ENCODE peak calls at places on chromosomes 16 and 17, in nine cellular contexts. One of them, this sample, is unnamed.

GRCh38 chr16:84959045-84959576 is 52.2 kb downstream of the ZDHHC7 start:
- DNase-seq in left cardiac atrium: no peak
- DNase-seq in T-cell: no peak
- DNase-seq in caudate nucleus: no peak
- DNase-seq in Caco-2: no peak
- DNase-seq in anterior cingulate cortex: no peak
- DNase-seq in uterus: no peak
- DNase-seq in left lung: no peak
- DNase-seq in hypothalamus: no peak
- DNase-seq in this sample: no peak

GRCh38 chr16:55453909-55454308 is 25.1 kb upstream of the MMP2 start:
- DNase-seq in left cardiac atrium: no peak
- DNase-seq in T-cell: no peak
- DNase-seq in caudate nucleus: no peak
- DNase-seq in Caco-2: no peak
- DNase-seq in anterior cingulate cortex: no peak
- DNase-seq in uterus: no peak
- DNase-seq in left lung: no peak
- DNase-seq in hypothalamus: no peak
- DNase-seq in this sample: no peak

GRCh38 chr17:49515196-49515770 is 20.2 kb downstream of the NGFR start:
- DNase-seq in left cardiac atrium: peak; percentile 93
- DNase-seq in T-cell: no peak
- DNase-seq in caudate nucleus: peak; percentile 57
- DNase-seq in Caco-2: peak; percentile 63
- DNase-seq in anterior cingulate cortex: peak; percentile 77
- DNase-seq in uterus: peak; percentile 94
- DNase-seq in left lung: peak; percentile 84
- DNase-seq in hypothalamus: peak; percentile 31
- DNase-seq in this sample: peak; percentile 84

GRCh38 chr16:14600164-14600563 is 29.9 kb downstream of the PARN start:
- DNase-seq in left cardiac atrium: no peak
- DNase-seq in T-cell: no peak
- DNase-seq in caudate nucleus: no peak
- DNase-seq in Caco-2: no peak
- DNase-seq in anterior cingulate cortex: no peak
- DNase-seq in uterus: no peak
- DNase-seq in left lung: no peak
- DNase-seq in hypothalamus: no peak
- DNase-seq in this sample: no peak

GRCh38 chr16:1078579-1079021 is 6.1 kb downstream of the SSTR5 start:
- DNase-seq in left cardiac atrium: no peak
- DNase-seq in T-cell: no peak
- DNase-seq in caudate nucleus: no peak
- DNase-seq in Caco-2: peak; percentile 60
- DNase-seq in anterior cingulate cortex: no peak
- DNase-seq in uterus: no peak
- DNase-seq in left lung: no peak
- DNase-seq in hypothalamus: no peak
- DNase-seq in this sample: peak; percentile 91

GRCh38 chr17:9236286-9237052 is 215.2 kb downstream of the NTN1 start:
- DNase-seq in left cardiac atrium: no peak
- DNase-seq in T-cell: no peak
- DNase-seq in caudate nucleus: no peak
- DNase-seq in Caco-2: no peak
- DNase-seq in anterior cingulate cortex: no peak
- DNase-seq in uterus: no peak
- DNase-seq in left lung: no peak
- DNase-seq in hypothalamus: no peak
- DNase-seq in this sample: peak; percentile 44

GRCh38 chr16:5506021-5506420 is 408.4 kb upstream of the EEF2KMT start:
- DNase-seq in left cardiac atrium: no peak
- DNase-seq in T-cell: no peak
- DNase-seq in caudate nucleus: peak; percentile 4
- DNase-seq in Caco-2: no peak
- DNase-seq in anterior cingulate cortex: peak; percentile 26
- DNase-seq in uterus: no peak
- DNase-seq in left lung: no peak
- DNase-seq in hypothalamus: no peak
- DNase-seq in this sample: no peak

GRCh38 chr17:76397687-76398522 is 13.5 kb downstream of the SPHK1 start:
- DNase-seq in left cardiac atrium: peak; percentile 90
- DNase-seq in T-cell: peak; percentile 84
- DNase-seq in caudate nucleus: peak; percentile 57
- DNase-seq in Caco-2: peak; percentile 88
- DNase-seq in anterior cingulate cortex: peak; percentile 84
- DNase-seq in uterus: peak; percentile 86
- DNase-seq in left lung: peak; percentile 87
- DNase-seq in hypothalamus: peak; percentile 66
- DNase-seq in this sample: peak; percentile 90

GRCh38 chr16:66228791-66229190 is 137.7 kb upstream of the CDH5 start:
- DNase-seq in left cardiac atrium: no peak
- DNase-seq in T-cell: no peak
- DNase-seq in caudate nucleus: no peak
- DNase-seq in Caco-2: peak; percentile 27
- DNase-seq in anterior cingulate cortex: no peak
- DNase-seq in uterus: no peak
- DNase-seq in left lung: no peak
- DNase-seq in hypothalamus: no peak
- DNase-seq in this sample: no peak

GRCh38 chr17:11035681-11036080 is 197.8 kb upstream of the PIRT start:
- DNase-seq in left cardiac atrium: no peak
- DNase-seq in T-cell: no peak
- DNase-seq in caudate nucleus: no peak
- DNase-seq in Caco-2: no peak
- DNase-seq in anterior cingulate cortex: no peak
- DNase-seq in uterus: no peak
- DNase-seq in left lung: no peak
- DNase-seq in hypothalamus: no peak
- DNase-seq in this sample: no peak

GRCh38 chr16:85428168-85428898 is 184.8 kb upstream of the GSE1 start:
- DNase-seq in left cardiac atrium: peak; percentile 48
- DNase-seq in T-cell: peak; percentile 48
- DNase-seq in caudate nucleus: no peak
- DNase-seq in Caco-2: peak; percentile 48
- DNase-seq in anterior cingulate cortex: no peak
- DNase-seq in uterus: no peak
- DNase-seq in left lung: peak; percentile 41
- DNase-seq in hypothalamus: no peak
- DNase-seq in this sample: peak; percentile 75

GRCh38 chr17:48037036-48037881 is at the start of gene COPZ2:
- DNase-seq in left cardiac atrium: peak; percentile 75
- DNase-seq in T-cell: peak; percentile 65
- DNase-seq in caudate nucleus: no peak
- DNase-seq in Caco-2: no peak
- DNase-seq in anterior cingulate cortex: no peak
- DNase-seq in uterus: peak; percentile 61
- DNase-seq in left lung: peak; percentile 55
- DNase-seq in hypothalamus: no peak
- DNase-seq in this sample: peak; percentile 64

GRCh38 chr17:66830451-66830850 is 4.5 kb upstream of the CACNG5 start:
- DNase-seq in left cardiac atrium: no peak
- DNase-seq in T-cell: no peak
- DNase-seq in caudate nucleus: no peak
- DNase-seq in Caco-2: peak; percentile 17
- DNase-seq in anterior cingulate cortex: no peak
- DNase-seq in uterus: no peak
- DNase-seq in left lung: no peak
- DNase-seq in hypothalamus: no peak
- DNase-seq in this sample: no peak

GRCh38 chr17:16135461-16135860 is 79.9 kb downstream of the NCOR1 start:
- DNase-seq in left cardiac atrium: no peak
- DNase-seq in T-cell: no peak
- DNase-seq in caudate nucleus: no peak
- DNase-seq in Caco-2: no peak
- DNase-seq in anterior cingulate cortex: no peak
- DNase-seq in uterus: no peak
- DNase-seq in left lung: no peak
- DNase-seq in hypothalamus: no peak
- DNase-seq in this sample: no peak

GRCh38 chr17:74430706-74431567 is 951 bp upstream of the GPRC5C start:
- DNase-seq in left cardiac atrium: peak; percentile 88
- DNase-seq in T-cell: no peak
- DNase-seq in caudate nucleus: peak; percentile 45
- DNase-seq in Caco-2: peak; percentile 88
- DNase-seq in anterior cingulate cortex: peak; percentile 62
- DNase-seq in uterus: peak; percentile 91
- DNase-seq in left lung: peak; percentile 89
- DNase-seq in hypothalamus: peak; percentile 31
- DNase-seq in this sample: peak; percentile 96

GRCh38 chr16:7482028-7482427 is 149.4 kb downstream of the RBFOX1 start:
- DNase-seq in left cardiac atrium: no peak
- DNase-seq in T-cell: no peak
- DNase-seq in caudate nucleus: no peak
- DNase-seq in Caco-2: no peak
- DNase-seq in anterior cingulate cortex: no peak
- DNase-seq in uterus: no peak
- DNase-seq in left lung: no peak
- DNase-seq in hypothalamus: no peak
- DNase-seq in this sample: no peak

This sample was measured in pancreas.